ENCODE peak calls at places on chromosomes 1 and 21, in eight cellular contexts. F is stimulated activated CD4-positive, alpha-beta T cell treated with anti-CD3 and anti-CD28 coated beads, Interleukin-4, amount 100 ng/mL, for 48 hours; D is cardiac septum; J is SW 1271; C is midbrain; A is effector memory CD4-positive, alpha-beta T cell; P is CD4-positive, alpha-beta memory T cell; L is GM19239. X is an unnamed sample.
A peak's percentile ranks its signal among the peaks of the same experiment; 100 is the strongest.

GRCh38 chr1:214012418-214012817 is 24.6 kb downstream of the PROX1 start:
- DNase-seq in F (no peak), D (no peak), J (no peak), C (no peak), A (no peak), P (no peak), L (no peak), X (no peak)

GRCh38 chr1:26081267-26082019 is 14.0 kb upstream of the TRIM63 start:
- DNase-seq in F (no peak), D (no peak), J (no peak), C (no peak), A (no peak), P (no peak), L (no peak), X (no peak)

GRCh38 chr1:201229771-201230635 is 39.4 kb downstream of the IGFN1 start:
- DNase-seq in F (no peak), D (no peak), J (no peak), C (no peak), A (no peak), P (no peak), L (no peak), X (no peak)

GRCh38 chr1:151908228-151908691 is 1.1 kb downstream of the THEM4 start:
- DNase-seq in F (no peak), D (no peak), J (no peak), C (no peak), A (no peak), P (no peak), L (no peak), X (no peak)

GRCh38 chr1:82401116-82401515 is 600.4 kb downstream of the ADGRL2 start:
- DNase-seq in F (no peak), D (no peak), J (no peak), C (no peak), A (no peak), P (no peak), L (no peak), X (no peak)

GRCh38 chr1:7771673-7772299 is 690 bp downstream of the VAMP3 start:
- DNase-seq in F (no peak), D (no peak), J (no peak), C (no peak), A (no peak), P (no peak), L (no peak), X (no peak)

GRCh38 chr1:44819257-44819593 is 10.9 kb downstream of the BTBD19 start:
- DNase-seq in F (no peak), D (peak; percentile 24), J (no peak), C (no peak), A (no peak), P (no peak), L (no peak), X (peak; percentile 16)

GRCh38 chr1:119336738-119337315 is 31.8 kb upstream of the HAO2 start:
- DNase-seq in F (no peak), D (no peak), J (no peak), C (no peak), A (no peak), P (no peak), L (no peak), X (no peak)

GRCh38 chr21:26833011-26833410 is 12.2 kb downstream of the ADAMTS1 start:
- DNase-seq in F (no peak), D (no peak), J (no peak), C (no peak), A (no peak), P (no peak), L (no peak), X (no peak)

GRCh38 chr1:32858791-32859190 is 11.9 kb downstream of the FNDC5 start:
- DNase-seq in F (no peak), D (no peak), J (no peak), C (no peak), A (no peak), P (no peak), L (no peak), X (no peak)

GRCh38 chr1:222892137-222892763 is 77.4 kb downstream of the DISP1 start:
- DNase-seq in F (no peak), D (no peak), J (no peak), C (no peak), A (no peak), P (no peak), L (no peak), X (no peak)

GRCh38 chr1:228393811-228394570 is 12.6 kb downstream of the TRIM11 start:
- DNase-seq in F (no peak), D (no peak), J (no peak), C (no peak), A (no peak), P (no peak), L (no peak), X (no peak)

GRCh38 chr1:113929750-113930498 is 800 bp downstream of the HIPK1 start:
- DNase-seq in F (peak; percentile 49), D (peak; percentile 76), J (peak; percentile 41), C (peak; percentile 46), A (peak; percentile 74), P (peak; percentile 87), L (peak; percentile 32), X (peak; percentile 64)

GRCh38 chr1:23448846-23449245 is 24.3 kb upstream of the TCEA3 start:
- DNase-seq in F (no peak), D (no peak), J (no peak), C (no peak), A (no peak), P (no peak), L (no peak), X (no peak)

GRCh38 chr1:153001382-153001781 is at the start of gene SPRR3:
- DNase-seq in F (no peak), D (no peak), J (no peak), C (no peak), A (no peak), P (no peak), L (no peak), X (no peak)

GRCh38 chr1:108071601-108072000 is 106.6 kb upstream of the VAV3 start:
- DNase-seq in F (no peak), D (no peak), J (no peak), C (no peak), A (no peak), P (no peak), L (no peak), X (no peak)

GRCh38 chr1:184691719-184692324 is 62.8 kb downstream of the EDEM3 start:
- DNase-seq in F (no peak), D (no peak), J (no peak), C (peak; percentile 65), A (no peak), P (no peak), L (no peak), X (no peak)

GRCh38 chr1:228336308-228337030 is 70.2 kb downstream of the TRIM11 start:
- DNase-seq in F (no peak), D (peak; percentile 51), J (no peak), C (no peak), A (no peak), P (no peak), L (no peak), X (peak; percentile 2)

GRCh38 chr21:40714516-40714915 is 132.4 kb downstream of the DSCAM start:
- DNase-seq in F (no peak), D (no peak), J (no peak), C (no peak), A (no peak), P (no peak), L (no peak), X (no peak)

GRCh38 chr1:8239039-8239305 is 78.9 kb upstream of the SLC45A1 start:
- DNase-seq in F (no peak), D (no peak), J (no peak), C (no peak), A (no peak), P (no peak), L (no peak), X (peak; percentile 66)

GRCh38 chr1:230359992-230360391 is 66.1 kb downstream of the PGBD5 start:
- DNase-seq in F (no peak), D (no peak), J (no peak), C (no peak), A (no peak), P (no peak), L (no peak), X (no peak)

GRCh38 chr21:46159841-46160562 is 4.6 kb upstream of the FTCD start:
- DNase-seq in F (no peak), D (peak; percentile 54), J (no peak), C (no peak), A (no peak), P (no peak), L (no peak), X (no peak)

X was measured in transverse colon.